ENCODE peak calls at places on chromosome 21, in ten cellular contexts. D is A549; M is stimulated activated CD4-positive, alpha-beta T cell treated with anti-CD3 and anti-CD28 coated beads, Interleukin-4, amount 100 ng/mL, for 48 hours; S is activated CD4-positive, CD25-positive, alpha-beta regulatory T cell treated with anti-CD3 and anti-CD28 coated beads, Interleukin-2, amount 50 U/mL, for 16 hours; N is adrenal gland; R is Right ventricle myocardium inferior; O is left ventricle myocardium inferior; A is stimulated activated CD8-positive, alpha-beta memory T cell treated with anti-CD3 and anti-CD28 coated beads, Interleukin-2, amount 100 ng/mL, for 1 hour; L is H7; E is NB4. K is an unnamed sample.

GRCh38 chr21:34886554-34887385 is 162.3 kb downstream of the RUNX1 start:
- DNase-seq in D (no peak), M (no peak), S (no peak), N (peak), R (peak), O (peak), A (no peak), L (peak), E (peak), K (peak)

GRCh38 chr21:39452207-39452964 is 616 bp downstream of the SH3BGR start:
- DNase-seq in D (peak), M (no peak), S (no peak), N (no peak), R (no peak), O (no peak), A (no peak), L (no peak), E (no peak), K (no peak)

GRCh38 chr21:27085387-27085786 is 118.5 kb upstream of the ADAMTS5 start:
- DNase-seq in D (no peak), M (no peak), S (no peak), N (no peak), R (no peak), O (no peak), A (no peak), L (no peak), E (no peak), K (no peak)

GRCh38 chr21:14526816-14527689 is 19.1 kb downstream of the SAMSN1 start:
- DNase-seq in D (no peak), M (no peak), S (no peak), N (no peak), R (no peak), O (no peak), A (no peak), L (no peak), E (peak), K (no peak)

GRCh38 chr21:25639167-25639921 is at the start of gene JAM2:
- DNase-seq in D (peak), M (peak), S (no peak), N (peak), R (peak), O (peak), A (no peak), L (peak), E (no peak), K (peak)

GRCh38 chr21:25997788-25998611 is 172.6 kb downstream of the APP start:
- DNase-seq in D (no peak), M (no peak), S (no peak), N (no peak), R (no peak), O (no peak), A (no peak), L (peak), E (no peak), K (no peak)

GRCh38 chr21:45283611-45284455 is 3.9 kb downstream of the POFUT2 start:
- DNase-seq in D (no peak), M (no peak), S (no peak), N (no peak), R (no peak), O (no peak), A (no peak), L (no peak), E (no peak), K (no peak)

GRCh38 chr21:44875341-44875740 is 1.9 kb upstream of the PTTG1IP start:
- DNase-seq in D (peak), M (no peak), S (no peak), N (no peak), R (no peak), O (no peak), A (no peak), L (no peak), E (peak), K (no peak)

GRCh38 chr21:42515708-42516502 is 2.3 kb downstream of the SLC37A1 start:
- DNase-seq in D (no peak), M (no peak), S (no peak), N (no peak), R (no peak), O (no peak), A (no peak), L (no peak), E (no peak), K (no peak)

GRCh38 chr21:33750017-33750416 is 107.7 kb downstream of the ITSN1 start:
- DNase-seq in D (no peak), M (no peak), S (no peak), N (no peak), R (no peak), O (peak), A (no peak), L (no peak), E (no peak), K (no peak)

GRCh38 chr21:39184050-39184980 is 1.1 kb upstream of the PSMG1 start:
- DNase-seq in D (no peak), M (no peak), S (no peak), N (no peak), R (no peak), O (no peak), A (no peak), L (no peak), E (peak), K (no peak)

GRCh38 chr21:22965455-22966125 is 1967.4 kb downstream of the NCAM2 start:
- DNase-seq in D (no peak), M (no peak), S (no peak), N (no peak), R (no peak), O (no peak), A (no peak), L (no peak), E (no peak), K (no peak)

GRCh38 chr21:21860888-21861287 is 862.7 kb downstream of the NCAM2 start:
- DNase-seq in D (no peak), M (no peak), S (no peak), N (no peak), R (no peak), O (no peak), A (no peak), L (no peak), E (no peak), K (no peak)

GRCh38 chr21:36966846-36967657 is 583 bp upstream of the HLCS start:
- DNase-seq in D (no peak), M (no peak), S (no peak), N (no peak), R (no peak), O (no peak), A (no peak), L (no peak), E (peak), K (no peak)

GRCh38 chr21:33289199-33289819 is 23.1 kb downstream of the IL10RB start:
- DNase-seq in D (no peak), M (no peak), S (no peak), N (no peak), R (no peak), O (no peak), A (no peak), L (no peak), E (no peak), K (no peak)

GRCh38 chr21:39633770-39634181 is 21.0 kb downstream of the B3GALT5 start:
- DNase-seq in D (peak), M (no peak), S (no peak), N (no peak), R (no peak), O (no peak), A (no peak), L (no peak), E (no peak), K (no peak)

GRCh38 chr21:32463889-32464300 is 51.4 kb downstream of the EVA1C start:
- DNase-seq in D (peak), M (no peak), S (no peak), N (no peak), R (no peak), O (no peak), A (no peak), L (no peak), E (no peak), K (no peak)

GRCh38 chr21:24290151-24290833 is 1317.0 kb downstream of the MRPL39 start:
- DNase-seq in D (no peak), M (no peak), S (no peak), N (no peak), R (no peak), O (no peak), A (no peak), L (no peak), E (no peak), K (peak)

GRCh38 chr21:43362306-43362927 is 64.5 kb downstream of the SIK1 start:
- DNase-seq in D (no peak), M (peak), S (peak), N (peak), R (peak), O (peak), A (peak), L (peak), E (peak), K (peak)

GRCh38 chr21:41321211-41321907 is 4.8 kb downstream of the FAM3B start:
- DNase-seq in D (no peak), M (no peak), S (no peak), N (no peak), R (no peak), O (no peak), A (no peak), L (no peak), E (no peak), K (no peak)

GRCh38 chr21:36629061-36629460 is 69.9 kb upstream of the SIM2 start:
- DNase-seq in D (no peak), M (no peak), S (no peak), N (no peak), R (no peak), O (no peak), A (no peak), L (no peak), E (no peak), K (no peak)

GRCh38 chr21:42039470-42039901 is 29.3 kb upstream of the ZBTB21 start:
- DNase-seq in D (no peak), M (no peak), S (no peak), N (no peak), R (no peak), O (no peak), A (no peak), L (no peak), E (no peak), K (no peak)

GRCh38 chr21:36707763-36708511 is 9.0 kb downstream of the SIM2 start:
- DNase-seq in D (no peak), M (no peak), S (no peak), N (no peak), R (no peak), O (no peak), A (no peak), L (peak), E (no peak), K (no peak)

GRCh38 chr21:15050588-15051377 is 14.0 kb downstream of the NRIP1 start:
- DNase-seq in D (no peak), M (no peak), S (no peak), N (no peak), R (no peak), O (no peak), A (no peak), L (peak), E (no peak), K (no peak)

GRCh38 chr21:45034556-45035476 is 39.6 kb upstream of the ADARB1 start:
- DNase-seq in D (no peak), M (no peak), S (no peak), N (no peak), R (no peak), O (no peak), A (no peak), L (peak), E (no peak), K (no peak)

GRCh38 chr21:15063821-15064575 is 802 bp downstream of the NRIP1 start:
- DNase-seq in D (no peak), M (no peak), S (no peak), N (peak), R (peak), O (peak), A (no peak), L (peak), E (no peak), K (no peak)

GRCh38 chr21:35927262-35927661 is 133.1 kb downstream of the SETD4 start:
- DNase-seq in D (no peak), M (no peak), S (no peak), N (no peak), R (no peak), O (no peak), A (no peak), L (no peak), E (no peak), K (no peak)

GRCh38 chr21:34949499-34949898 is 99.6 kb downstream of the RUNX1 start:
- DNase-seq in D (no peak), M (no peak), S (no peak), N (no peak), R (no peak), O (no peak), A (no peak), L (no peak), E (no peak), K (no peak)

GRCh38 chr21:44713846-44714245 is 2.5 kb upstream of the TSPEAR start:
- DNase-seq in D (no peak), M (no peak), S (no peak), N (no peak), R (peak), O (no peak), A (no peak), L (peak), E (no peak), K (no peak)

GRCh38 chr21:33021150-33021549 is 4.6 kb upstream of the OLIG2 start:
- DNase-seq in D (no peak), M (no peak), S (no peak), N (no peak), R (no peak), O (no peak), A (no peak), L (peak), E (no peak), K (no peak)

GRCh38 chr21:40667964-40668363 is 179.0 kb downstream of the DSCAM start:
- DNase-seq in D (no peak), M (no peak), S (no peak), N (no peak), R (no peak), O (no peak), A (no peak), L (no peak), E (no peak), K (no peak)

GRCh38 chr21:14500873-14501272 is 45.2 kb downstream of the SAMSN1 start:
- DNase-seq in D (no peak), M (no peak), S (no peak), N (no peak), R (no peak), O (no peak), A (no peak), L (no peak), E (no peak), K (no peak)

GRCh38 chr21:30984897-30985296 is 53.4 kb downstream of the KRTAP19-8 start:
- DNase-seq in D (no peak), M (no peak), S (no peak), N (no peak), R (no peak), O (no peak), A (no peak), L (no peak), E (no peak), K (no peak)

GRCh38 chr21:38954450-38955059 is 148.8 kb downstream of the ETS2 start:
- DNase-seq in D (no peak), M (no peak), S (no peak), N (no peak), R (no peak), O (no peak), A (no peak), L (no peak), E (no peak), K (no peak)

GRCh38 chr21:26887241-26887640 is 42.0 kb upstream of the ADAMTS1 start:
- DNase-seq in D (no peak), M (no peak), S (no peak), N (no peak), R (no peak), O (no peak), A (no peak), L (no peak), E (no peak), K (no peak)